ENCODE peak calls at places on chromosomes 1 and 21, in six cellular contexts. M, U, L, C, H and Z are unnamed samples.

GRCh38 chr1:18234790-18235242 is 127.2 kb downstream of the IGSF21 start:
- DNase-seq in L (peak; percentile 54), H (no peak), U (no peak), M (peak; percentile 75), C (peak; percentile 3), Z (peak; percentile 5)

GRCh38 chr1:3717715-3718601 is 34.3 kb upstream of the CCDC27 start:
- DNase-seq in C (no peak), H (no peak), M (peak; percentile 61), L (no peak), U (no peak), Z (no peak)

GRCh38 chr1:61083799-61084385 is 1.5 kb downstream of the NFIA start:
- DNase-seq in H (no peak), C (no peak), U (peak; percentile 34), L (no peak), M (no peak), Z (no peak)

GRCh38 chr1:151003175-151003574 is 3.5 kb downstream of the MINDY1 start:
- DNase-seq in H (no peak), M (no peak), L (no peak), U (no peak), C (no peak), Z (no peak)

GRCh38 chr1:40627987-40628902 is 37.2 kb downstream of the RIMS3 start:
- DNase-seq in H (no peak), U (no peak), L (no peak), M (no peak), C (no peak), Z (no peak)

GRCh38 chr1:25219661-25220251 is 12.5 kb downstream of the SYF2 start:
- DNase-seq in L (no peak), U (no peak), C (no peak), M (no peak), H (no peak), Z (no peak)

GRCh38 chr1:229204863-229205777 is 65.8 kb upstream of the RAB4A start:
- DNase-seq in L (peak; percentile 14), M (peak; percentile 9), U (peak; percentile 90), H (no peak), C (no peak), Z (peak; percentile 87)

GRCh38 chr1:82697965-82698364 is 897.2 kb downstream of the ADGRL2 start:
- DNase-seq in L (no peak), C (no peak), U (no peak), M (no peak), H (no peak), Z (no peak)

GRCh38 chr1:231925864-231926263 is 299.3 kb downstream of the DISC1 start:
- DNase-seq in M (no peak), C (no peak), L (no peak), H (no peak), U (peak; percentile 23), Z (no peak)

GRCh38 chr1:244730934-244731434 is 78.1 kb downstream of the DESI2 start:
- DNase-seq in L (no peak), M (no peak), U (no peak), C (no peak), H (no peak), Z (no peak)

GRCh38 chr21:14991957-14992356 is 72.8 kb downstream of the NRIP1 start:
- DNase-seq in M (no peak), H (no peak), C (no peak), L (no peak), U (no peak), Z (no peak)

GRCh38 chr1:42210421-42211133 is 46.0 kb upstream of the GUCA2A start:
- DNase-seq in L (peak; percentile 67), H (no peak), C (no peak), M (no peak), U (no peak), Z (no peak)

GRCh38 chr1:208265525-208265924 is 21.3 kb upstream of the PLXNA2 start:
- DNase-seq in H (no peak), C (no peak), L (no peak), M (no peak), U (no peak), Z (no peak)

GRCh38 chr1:48596036-48596435 is 124.0 kb upstream of the SPATA6 start:
- DNase-seq in M (no peak), C (no peak), H (no peak), U (no peak), L (no peak), Z (no peak)